ENCODE peak calls at places on chromosomes 5 and 9, in six cellular contexts. One of them, this sample, is unnamed.
A peak's percentile ranks its signal among the peaks of the same experiment; 100 is the strongest.

GRCh38 chr5:154646841-154647759 is 108.1 kb upstream of the LARP1 start:
- DNase-seq in H54: no peak
- DNase-seq in cardiac muscle cell: peak; percentile 40
- DNase-seq in stimulated activated CD8-positive, alpha-beta memory T cell treated with anti-CD3 and anti-CD28 coated beads, Interleukin-2, amount 100 ng/mL, for 48 hours: no peak
- DNase-seq in Caki2: no peak
- DNase-seq in RCC 7860: no peak
- DNase-seq in this sample: peak; percentile 92

GRCh38 chr5:6584727-6585126 is 48.1 kb downstream of the NSUN2 start:
- DNase-seq in Caki2: no peak
- DNase-seq in stimulated activated CD8-positive, alpha-beta memory T cell treated with anti-CD3 and anti-CD28 coated beads, Interleukin-2, amount 100 ng/mL, for 48 hours: no peak
- DNase-seq in RCC 7860: no peak
- DNase-seq in cardiac muscle cell: no peak
- DNase-seq in H54: no peak
- DNase-seq in this sample: no peak

GRCh38 chr9:107386396-107386795 is 103.2 kb downstream of the KLF4 start:
- DNase-seq in Caki2: no peak
- DNase-seq in stimulated activated CD8-positive, alpha-beta memory T cell treated with anti-CD3 and anti-CD28 coated beads, Interleukin-2, amount 100 ng/mL, for 48 hours: no peak
- DNase-seq in cardiac muscle cell: no peak
- DNase-seq in RCC 7860: no peak
- DNase-seq in H54: no peak
- DNase-seq in this sample: no peak

GRCh38 chr5:5523066-5523505 is 100.6 kb downstream of the ICE1 start:
- DNase-seq in H54: no peak
- DNase-seq in stimulated activated CD8-positive, alpha-beta memory T cell treated with anti-CD3 and anti-CD28 coated beads, Interleukin-2, amount 100 ng/mL, for 48 hours: no peak
- DNase-seq in Caki2: no peak
- DNase-seq in RCC 7860: no peak
- DNase-seq in cardiac muscle cell: no peak
- DNase-seq in this sample: no peak

GRCh38 chr5:31119938-31120641 is 73.4 kb upstream of the CDH6 start:
- DNase-seq in RCC 7860: peak; percentile 96
- DNase-seq in Caki2: peak; percentile 91
- DNase-seq in stimulated activated CD8-positive, alpha-beta memory T cell treated with anti-CD3 and anti-CD28 coated beads, Interleukin-2, amount 100 ng/mL, for 48 hours: no peak
- DNase-seq in H54: no peak
- DNase-seq in cardiac muscle cell: no peak
- DNase-seq in this sample: no peak

GRCh38 chr9:116646661-116647514 is 40.2 kb upstream of the TRIM32 start:
- DNase-seq in Caki2: peak; percentile 36
- DNase-seq in H54: no peak
- DNase-seq in cardiac muscle cell: peak; percentile 79
- DNase-seq in RCC 7860: no peak
- DNase-seq in stimulated activated CD8-positive, alpha-beta memory T cell treated with anti-CD3 and anti-CD28 coated beads, Interleukin-2, amount 100 ng/mL, for 48 hours: no peak
- DNase-seq in this sample: no peak

GRCh38 chr5:132883261-132883834 is 9.9 kb downstream of the LEAP2 start:
- DNase-seq in H54: peak; percentile 16
- DNase-seq in RCC 7860: peak; percentile 40
- DNase-seq in cardiac muscle cell: peak; percentile 81
- DNase-seq in Caki2: peak; percentile 42
- DNase-seq in stimulated activated CD8-positive, alpha-beta memory T cell treated with anti-CD3 and anti-CD28 coated beads, Interleukin-2, amount 100 ng/mL, for 48 hours: no peak
- DNase-seq in this sample: peak; percentile 46

GRCh38 chr9:35940474-35941467 is 17.2 kb downstream of the OR2S2 start:
- DNase-seq in Caki2: no peak
- DNase-seq in H54: no peak
- DNase-seq in stimulated activated CD8-positive, alpha-beta memory T cell treated with anti-CD3 and anti-CD28 coated beads, Interleukin-2, amount 100 ng/mL, for 48 hours: no peak
- DNase-seq in RCC 7860: no peak
- DNase-seq in cardiac muscle cell: no peak
- DNase-seq in this sample: no peak

GRCh38 chr9:92964607-92964975 is 17.3 kb downstream of the FGD3 start:
- DNase-seq in RCC 7860: no peak
- DNase-seq in cardiac muscle cell: no peak
- DNase-seq in stimulated activated CD8-positive, alpha-beta memory T cell treated with anti-CD3 and anti-CD28 coated beads, Interleukin-2, amount 100 ng/mL, for 48 hours: no peak
- DNase-seq in H54: no peak
- DNase-seq in Caki2: no peak
- DNase-seq in this sample: no peak

GRCh38 chr9:33458444-33458843 is 11.1 kb upstream of the AQP3 start:
- DNase-seq in H54: no peak
- DNase-seq in stimulated activated CD8-positive, alpha-beta memory T cell treated with anti-CD3 and anti-CD28 coated beads, Interleukin-2, amount 100 ng/mL, for 48 hours: peak; percentile 43
- DNase-seq in RCC 7860: peak; percentile 44
- DNase-seq in Caki2: no peak
- DNase-seq in cardiac muscle cell: no peak
- DNase-seq in this sample: no peak

GRCh38 chr9:5982352-5982751 is 33.1 kb downstream of the RANBP6 start:
- DNase-seq in RCC 7860: no peak
- DNase-seq in H54: no peak
- DNase-seq in cardiac muscle cell: no peak
- DNase-seq in stimulated activated CD8-positive, alpha-beta memory T cell treated with anti-CD3 and anti-CD28 coated beads, Interleukin-2, amount 100 ng/mL, for 48 hours: no peak
- DNase-seq in Caki2: no peak
- DNase-seq in this sample: no peak